ENCODE peak calls at places on chromosome 2, in six cellular contexts. N is SK-N-SH, Z is IMR-90, Q is astrocyte of the spinal cord, I is brain microvascular endothelial cell, L is neural progenitor cell. J is an unnamed sample.

GRCh38 chr2:233430091-233430490 is 75.8 kb downstream of the DGKD start:
- DNase-seq in N (no peak), Z (peak; percentile 54), I (peak; percentile 25), L (no peak), Q (no peak), J (peak; percentile 49)

GRCh38 chr2:160918909-160919503 is 241.2 kb upstream of the TANK start:
- DNase-seq in I (peak; percentile 51), N (no peak), Q (peak; percentile 55), L (peak; percentile 82), Z (peak; percentile 44), J (peak; percentile 83)

GRCh38 chr2:73089270-73090030 is 17.9 kb upstream of the SFXN5 start:
- DNase-seq in I (peak; percentile 99), N (no peak), L (no peak), Q (peak; percentile 98), Z (peak; percentile 100), J (peak; percentile 98)

GRCh38 chr2:203498161-203498560 is 36.9 kb downstream of the RAPH1 start:
- DNase-seq in L (no peak), Q (peak; percentile 80), Z (peak; percentile 89), N (no peak), I (peak; percentile 34), J (peak; percentile 90)

GRCh38 chr2:196703660-196704209 is 64.2 kb downstream of the CCDC150 start:
- DNase-seq in N (no peak), Q (peak; percentile 32), Z (peak; percentile 52), L (no peak), I (no peak), J (peak; percentile 18)

GRCh38 chr2:232432598-232433184 is 23.3 kb upstream of the ALPI start:
- DNase-seq in Z (no peak), I (no peak), L (peak; percentile 45), N (peak; percentile 15), Q (no peak), J (no peak)

GRCh38 chr2:72757177-72757775 is 68.6 kb downstream of the EXOC6B start:
- DNase-seq in N (peak; percentile 45), Z (peak; percentile 76), L (peak; percentile 24), Q (peak; percentile 32), I (peak; percentile 93), J (peak; percentile 96)

GRCh38 chr2:74646201-74646600 is 1.9 kb downstream of the M1AP start:
- DNase-seq in N (no peak), I (no peak), Z (no peak), L (no peak), Q (no peak), J (no peak)

GRCh38 chr2:37753758-37754157 is 82.3 kb upstream of the CDC42EP3 start:
- DNase-seq in Z (no peak), N (no peak), Q (no peak), I (no peak), L (no peak), J (no peak)

GRCh38 chr2:239236043-239236807 is 164.6 kb downstream of the HDAC4 start:
- DNase-seq in I (no peak), Z (no peak), Q (no peak), N (no peak), L (no peak), J (no peak)

GRCh38 chr2:11698009-11698922 is 28.3 kb upstream of the NTSR2 start:
- DNase-seq in Z (peak; percentile 81), Q (peak; percentile 66), N (no peak), L (no peak), I (peak; percentile 21), J (peak; percentile 66)

GRCh38 chr2:38095996-38096861 is 20.3 kb upstream of the CYP1B1 start:
- DNase-seq in I (no peak), L (peak; percentile 7), Z (peak; percentile 58), Q (peak; percentile 52), N (no peak), J (no peak)

GRCh38 chr2:26556309-26557243 is 78.7 kb upstream of the OTOF start:
- DNase-seq in Q (no peak), I (no peak), L (no peak), N (no peak), Z (no peak), J (no peak)

GRCh38 chr2:59733970-59734369 is 819.5 kb downstream of the BCL11A start:
- DNase-seq in Z (no peak), I (no peak), N (no peak), L (no peak), Q (no peak), J (no peak)

GRCh38 chr2:168165418-168165817 is 82.0 kb downstream of the STK39 start:
- DNase-seq in L (peak; percentile 61), Z (no peak), Q (peak; percentile 87), I (peak; percentile 36), N (no peak), J (peak; percentile 23)

GRCh38 chr2:197875736-197876135 is 71.3 kb downstream of the PLCL1 start:
- DNase-seq in Q (no peak), L (no peak), I (no peak), N (no peak), Z (no peak), J (peak; percentile 31)

GRCh38 chr2:240397542-240397916 is 37.9 kb upstream of the GPC1 start:
- DNase-seq in N (no peak), Q (no peak), L (no peak), Z (no peak), I (no peak), J (no peak)

GRCh38 chr2:59296279-59296678 is 1055.2 kb upstream of the FANCL start:
- DNase-seq in Z (no peak), L (no peak), I (peak; percentile 14), N (no peak), Q (no peak), J (no peak)

GRCh38 chr2:26786207-26787023 is 559 bp downstream of the CENPA start:
- DNase-seq in I (no peak), Q (no peak), Z (no peak), N (peak; percentile 52), L (no peak), J (no peak)

DNA sequence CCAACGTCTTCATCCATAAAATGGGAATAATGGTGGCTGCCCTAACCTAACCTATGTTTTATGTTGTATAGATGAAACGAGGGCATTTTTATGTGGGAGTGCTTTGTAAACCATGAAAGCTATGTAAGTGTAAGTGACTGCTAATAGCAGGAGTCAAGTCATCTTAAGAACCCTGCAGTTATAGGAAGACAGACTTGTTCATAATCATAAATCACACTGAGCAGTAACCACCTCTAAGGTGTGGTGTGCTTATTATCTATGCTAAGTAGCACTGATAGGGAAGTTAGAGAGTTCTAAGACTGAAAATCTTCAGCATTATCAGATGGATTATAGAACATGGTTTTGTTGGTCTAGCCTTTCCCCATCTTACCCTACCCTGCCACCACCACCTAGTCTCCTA is 24.2 kb upstream of the NRP2 start:
- DNase-seq in I (no peak), Q (no peak), N (no peak), Z (no peak), L (no peak), J (no peak)
- TF ChIP-seq CTCF in I (no peak), Q (no peak), N (no peak), Z (no peak), L (no peak), J (no peak)

GRCh38 chr2:195338856-195339255 is 318.2 kb upstream of the SLC39A10 start:
- DNase-seq in L (no peak), N (no peak), Q (no peak), I (no peak), Z (no peak), J (no peak)
- TF ChIP-seq CTCF in L (no peak), N (no peak), Q (no peak), I (no peak), Z (no peak), J (no peak)

GRCh38 chr2:53715568-53715967 is 52.0 kb upstream of the CHAC2 start:
- DNase-seq in N (no peak), Q (peak; percentile 13), L (no peak), I (no peak), Z (no peak), J (peak; percentile 37)
- TF ChIP-seq CTCF in N (peak; percentile 53), Q (peak; percentile 45), L (peak; percentile 49), I (no peak), Z (peak; percentile 36), J (peak; percentile 47)

DNA sequence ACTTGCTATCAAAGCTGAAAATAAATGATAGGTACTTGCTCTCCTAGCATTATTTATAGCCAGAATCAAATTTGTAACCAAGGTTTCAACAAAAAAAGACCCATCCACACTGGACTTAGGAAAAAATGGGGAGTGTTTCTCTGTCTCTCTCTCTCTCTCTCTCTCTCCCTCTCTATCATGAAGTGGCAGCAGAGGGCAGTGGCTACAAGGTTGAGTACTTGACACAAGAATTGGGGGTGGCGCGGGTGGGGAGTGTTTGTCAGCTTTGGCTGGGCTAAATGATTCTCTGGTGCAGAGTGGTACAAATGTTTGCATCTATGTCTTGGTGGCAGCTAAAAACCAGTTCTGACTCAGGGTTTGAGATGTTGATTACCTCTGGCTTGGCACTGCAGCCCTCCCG is 85.0 kb downstream of the RBM43 start:
- DNase-seq in L (no peak), Z (no peak), N (no peak), Q (no peak), I (no peak), J (no peak)
- TF ChIP-seq CTCF in L (no peak), Z (no peak), N (peak; percentile 14), Q (no peak), I (no peak), J (no peak)

GRCh38 chr2:149650006-149650405 is 62.4 kb upstream of the MMADHC start:
- DNase-seq in N (no peak), Q (no peak), I (peak; percentile 79), Z (peak; percentile 51), L (no peak), J (peak; percentile 77)

GRCh38 chr2:149651229-149651628 is 63.7 kb upstream of the MMADHC start:
- DNase-seq in N (no peak), Z (no peak), Q (no peak), L (no peak), I (no peak), J (no peak)

GRCh38 chr2:149648282-149649030 is 60.9 kb upstream of the MMADHC start:
- DNase-seq in I (peak; percentile 100), Z (peak; percentile 99), L (no peak), N (no peak), Q (peak; percentile 93), J (peak; percentile 99)

GRCh38 chr2:149645391-149645790 is 57.8 kb upstream of the MMADHC start:
- DNase-seq in N (no peak), Z (peak; percentile 50), L (no peak), Q (peak; percentile 32), I (peak; percentile 36), J (peak; percentile 53)
- TF ChIP-seq CTCF in N (peak; percentile 44), Z (peak; percentile 56), L (no peak), Q (peak; percentile 40), I (peak; percentile 66), J (peak; percentile 50)

GRCh38 chr2:9703701-9704221 is 73.0 kb upstream of the YWHAQ start:
- DNase-seq in N (no peak), L (no peak), Z (peak; percentile 79), Q (peak; percentile 78), I (peak; percentile 66), J (peak; percentile 78)
- TF ChIP-seq CTCF in N (no peak), L (no peak), Z (peak; percentile 5), Q (no peak), I (peak; percentile 7), J (no peak)